ENCODE peak calls at places on chromosomes 11 and 22, in eight cellular contexts. R, O, Q, J, Z, F, A and W are unnamed samples.

GRCh38 chr11:95453616-95454118 is 222.7 kb upstream of the SESN3 start:
- DNase-seq in Q (peak; percentile 72), O (no peak), R (no peak), F (peak; percentile 61), J (no peak), A (no peak), Z (no peak), W (no peak)

GRCh38 chr11:111723595-111723994 is 42.6 kb downstream of the PPP2R1B start:
- DNase-seq in Q (no peak), J (no peak), R (no peak), F (no peak), A (no peak), O (no peak), Z (no peak), W (peak; percentile 50)

GRCh38 chr11:42048141-42048540 is 588.7 kb upstream of the LRRC4C start:
- DNase-seq in J (no peak), Q (no peak), A (no peak), O (no peak), F (no peak), Z (no peak), R (no peak), W (no peak)

GRCh38 chr11:46718155-46719019 is 626 bp upstream of the F2 start:
- DNase-seq in O (no peak), Z (peak; percentile 42), J (peak; percentile 21), Q (no peak), F (no peak), A (no peak), R (no peak), W (no peak)

GRCh38 chr11:66541892-66542291 is 4.0 kb downstream of the ZDHHC24 start:
- DNase-seq in A (no peak), J (no peak), Q (no peak), O (no peak), R (no peak), Z (no peak), F (no peak), W (no peak)

GRCh38 chr11:74570266-74571061 is 21.9 kb upstream of the POLD3 start:
- DNase-seq in J (peak; percentile 49), R (no peak), O (peak; percentile 64), A (peak; percentile 6), Q (no peak), F (no peak), Z (peak; percentile 58), W (peak; percentile 57)

GRCh38 chr11:131817701-131818188 is 447.3 kb downstream of the NTM start:
- DNase-seq in R (no peak), J (no peak), F (no peak), Z (no peak), O (no peak), A (no peak), Q (no peak), W (no peak)

GRCh38 chr11:68212421-68213134 is 518 bp downstream of the KMT5B start:
- DNase-seq in R (peak; percentile 45), O (peak; percentile 80), F (peak; percentile 81), A (peak; percentile 22), Q (no peak), Z (peak; percentile 74), J (peak; percentile 80), W (peak; percentile 72)

GRCh38 chr11:122721201-122721963 is 65.9 kb downstream of the UBASH3B start:
- DNase-seq in Z (no peak), O (no peak), R (no peak), J (no peak), A (no peak), Q (no peak), F (no peak), W (no peak)

GRCh38 chr11:99370557-99371200 is 349.9 kb downstream of the CNTN5 start:
- DNase-seq in F (no peak), Q (no peak), O (peak; percentile 83), A (peak; percentile 36), Z (peak; percentile 90), J (peak; percentile 53), R (no peak), W (peak; percentile 45)

GRCh38 chr22:38136607-38137006 is 26.1 kb upstream of the BAIAP2L2 start:
- DNase-seq in J (no peak), O (no peak), Q (no peak), R (no peak), F (no peak), A (no peak), Z (no peak), W (no peak)

GRCh38 chr22:46547883-46548244 is 10.4 kb upstream of the CELSR1 start:
- DNase-seq in O (peak; percentile 82), Q (peak; percentile 94), R (no peak), Z (peak; percentile 92), F (peak; percentile 75), A (no peak), J (peak; percentile 93), W (no peak)

GRCh38 chr22:22830957-22831688 is 56.5 kb upstream of the IGLL5 start:
- DNase-seq in Q (no peak), J (no peak), A (no peak), R (no peak), F (no peak), O (no peak), Z (no peak), W (no peak)

GRCh38 chr11:100445231-100445735 is 241.8 kb upstream of the ARHGAP42 start:
- DNase-seq in F (no peak), O (peak; percentile 38), Q (no peak), R (no peak), Z (peak; percentile 79), A (no peak), J (no peak), W (no peak)

GRCh38 chr11:109877043-109877442 is 216.1 kb upstream of the ZC3H12C start:
- DNase-seq in A (no peak), J (no peak), Z (no peak), O (no peak), F (no peak), Q (no peak), R (no peak), W (no peak)

GRCh38 chr11:113673566-113674396 is 32.3 kb downstream of the TMPRSS5 start:
- DNase-seq in F (no peak), Z (peak; percentile 63), Q (no peak), O (no peak), R (no peak), J (peak; percentile 30), A (no peak), W (no peak)

GRCh38 chr11:17371614-17372013 is 16.8 kb downstream of the KCNJ11 start:
- DNase-seq in J (no peak), Z (peak; percentile 19), O (peak; percentile 47), A (no peak), R (no peak), Q (no peak), F (no peak), W (no peak)

GRCh38 chr22:46129390-46130041 is 20.8 kb upstream of the PPARA start:
- DNase-seq in J (no peak), O (no peak), F (peak; percentile 83), A (no peak), R (no peak), Z (no peak), Q (no peak), W (no peak)

GRCh38 chr11:30914143-30914762 is 328.1 kb upstream of the MPPED2 start:
- DNase-seq in J (peak; percentile 18), Z (peak; percentile 44), Q (no peak), O (peak; percentile 70), A (no peak), F (peak; percentile 48), R (no peak), W (peak; percentile 82)

GRCh38 chr22:49554741-49555140 is 272.9 kb downstream of the BRD1 start:
- DNase-seq in A (no peak), F (no peak), Q (no peak), Z (no peak), J (no peak), O (no peak), R (no peak), W (peak; percentile 18)

GRCh38 chr22:43319661-43320486 is 23.3 kb downstream of the SCUBE1 start:
- DNase-seq in J (peak; percentile 9), F (no peak), R (no peak), O (peak; percentile 5), Z (peak; percentile 53), Q (no peak), A (no peak), W (no peak)

GRCh38 chr22:41526802-41527799 is 17.2 kb downstream of the POLR3H start:
- DNase-seq in J (peak; percentile 45), F (peak; percentile 67), R (peak; percentile 62), Q (no peak), A (no peak), O (no peak), Z (peak; percentile 18), W (peak; percentile 63)

GRCh38 chr11:114309517-114309916 is 13.3 kb downstream of the NNMT start:
- DNase-seq in R (no peak), O (no peak), Q (no peak), F (no peak), J (no peak), A (no peak), Z (no peak), W (no peak)

GRCh38 chr11:33557201-33557600 is 143.4 kb downstream of the C11orf91 start:
- DNase-seq in R (no peak), F (no peak), J (peak; percentile 85), Q (no peak), A (no peak), O (peak; percentile 62), Z (peak; percentile 95), W (no peak)

GRCh38 chr11:2298795-2299747 is 2.6 kb downstream of the C11orf21 start:
- DNase-seq in J (no peak), Q (peak; percentile 78), Z (peak; percentile 34), F (peak; percentile 49), O (no peak), A (no peak), R (no peak), W (peak; percentile 76)

GRCh38 chr11:111329306-111330204 is 31.2 kb downstream of the POU2AF3 start:
- DNase-seq in J (no peak), O (no peak), Q (no peak), R (no peak), A (no peak), Z (no peak), F (no peak), W (no peak)

GRCh38 chr11:115941481-115941993 is 437.3 kb upstream of the CADM1 start:
- DNase-seq in J (peak; percentile 8), Q (no peak), A (no peak), O (peak; percentile 60), F (peak; percentile 81), R (no peak), Z (peak; percentile 98), W (no peak)

GRCh38 chr11:75275581-75275980 is 35.0 kb downstream of the TPBGL start:
- DNase-seq in Z (no peak), F (peak; percentile 76), J (no peak), A (no peak), Q (no peak), R (peak; percentile 70), O (peak; percentile 53), W (peak; percentile 26)

GRCh38 chr11:70506658-70506970 is 108.3 kb downstream of the CTTN start:
- DNase-seq in F (peak; percentile 32), Q (no peak), R (no peak), A (no peak), Z (no peak), O (no peak), J (no peak), W (no peak)